ENCODE peak calls at places on chromosomes 4 and X, in nine cellular contexts. U is activated naive CD4-positive, alpha-beta T cell treated with Interleukin-2 at 50 U/mL for 16 hours; N is astrocyte; Q is cerebellum; K is OCI-M1; Z is NCI-H1048; P is RPMI8226; F is Right ventricle myocardium superior; J is activated CD4-positive, alpha-beta T cell treated with anti-CD3 and anti-CD28 coated beads for 4 hours. C is an unnamed sample.

GRCh38 chrX:111164728-111165127 is 68.7 kb downstream of the PAK3 start:
- DNase-seq in U (no peak), N (no peak), Q (no peak), K (peak; percentile 15), Z (no peak), P (no peak), F (no peak), J (no peak), C (no peak)

GRCh38 chrX:40100537-40101429 is 3.0 kb upstream of the BCOR start:
- DNase-seq in U (no peak), N (no peak), Q (no peak), K (no peak), Z (no peak), P (no peak), F (no peak), J (no peak), C (no peak)

GRCh38 chrX:129423191-129423590 is 100.1 kb downstream of the SMARCA1 start:
- DNase-seq in U (no peak), N (no peak), Q (no peak), K (no peak), Z (no peak), P (no peak), F (no peak), J (no peak), C (no peak)

GRCh38 chr4:57342406-57342805 is 232.2 kb upstream of the IGFBP7 start:
- DNase-seq in U (no peak), N (peak; percentile 65), Q (no peak), K (no peak), Z (no peak), P (no peak), F (no peak), J (no peak), C (no peak)

GRCh38 chr4:170414961-170415360 is 325.2 kb upstream of the AADAT start:
- DNase-seq in U (no peak), N (no peak), Q (no peak), K (no peak), Z (no peak), P (no peak), F (no peak), J (no peak), C (no peak)

GRCh38 chr4:4182835-4183568 is 43.7 kb downstream of the OTOP1 start:
- DNase-seq in U (peak; percentile 13), N (no peak), Q (no peak), K (peak; percentile 43), Z (no peak), P (peak; percentile 50), F (no peak), J (no peak), C (no peak)

GRCh38 chr4:15366660-15367059 is 61.2 kb upstream of the C1QTNF7 start:
- DNase-seq in U (no peak), N (no peak), Q (no peak), K (no peak), Z (no peak), P (no peak), F (no peak), J (no peak), C (no peak)

GRCh38 chrX:8749697-8750096 is 17.8 kb upstream of the ANOS1 start:
- DNase-seq in U (no peak), N (no peak), Q (no peak), K (no peak), Z (no peak), P (no peak), F (no peak), J (no peak), C (no peak)

GRCh38 chrX:24703185-24703494 is 9.4 kb downstream of the POLA1 start:
- DNase-seq in U (peak; percentile 32), N (no peak), Q (no peak), K (no peak), Z (no peak), P (no peak), F (no peak), J (no peak), C (no peak)

GRCh38 chr4:26020083-26020668 is 106.2 kb downstream of the SMIM20 start:
- DNase-seq in U (peak; percentile 53), N (peak; percentile 84), Q (no peak), K (peak; percentile 89), Z (no peak), P (no peak), F (no peak), J (peak; percentile 13), C (no peak)

GRCh38 chr4:173860079-173860478 is 330.1 kb upstream of the HAND2 start:
- DNase-seq in U (no peak), N (peak; percentile 2), Q (no peak), K (no peak), Z (no peak), P (no peak), F (no peak), J (no peak), C (no peak)

GRCh38 chr4:8409271-8410065 is 31.1 kb downstream of the ACOX3 start:
- DNase-seq in U (peak; percentile 49), N (no peak), Q (no peak), K (peak; percentile 78), Z (no peak), P (no peak), F (peak; percentile 81), J (peak; percentile 33), C (no peak)

GRCh38 chr4:70640192-70640591 is 11.6 kb downstream of the ENAM start:
- DNase-seq in U (no peak), N (no peak), Q (no peak), K (no peak), Z (no peak), P (no peak), F (no peak), J (no peak), C (no peak)

C was measured in SK-N-MC.